ENCODE peak calls at places on chromosomes 6 and 20, in eight cellular contexts. O is uterus; T is CD8-positive, alpha-beta T cell; G is stomach; D is ascending aorta; B is Peyer's patch; F is heart left ventricle; M is esophagus squamous epithelium. J is an unnamed sample.

GRCh38 chr6:93679836-93680235 is 260.5 kb upstream of the EPHA7 start:
- DNase-seq in O (no peak), T (no peak), G (no peak), D (no peak), B (no peak), F (no peak), M (no peak), J (no peak)

GRCh38 chr6:83518946-83519489 is 6.7 kb downstream of the PRSS35 start:
- DNase-seq in O (no peak), T (no peak), G (no peak), D (no peak), B (no peak), F (no peak), M (no peak), J (no peak)

GRCh38 chr20:25084616-25085187 is 2.8 kb upstream of the VSX1 start:
- DNase-seq in O (no peak), T (no peak), G (no peak), D (no peak), B (peak; percentile 6), F (no peak), M (no peak), J (peak; percentile 70)

GRCh38 chr6:155354167-155354566 is 39.9 kb upstream of the TFB1M start:
- DNase-seq in O (no peak), T (no peak), G (no peak), D (no peak), B (no peak), F (no peak), M (no peak), J (no peak)

GRCh38 chr6:29490552-29490951 is 2.8 kb upstream of the MAS1L start:
- DNase-seq in O (no peak), T (no peak), G (no peak), D (no peak), B (no peak), F (no peak), M (no peak), J (no peak)

GRCh38 chr6:44606506-44606905 is 219.0 kb downstream of the CDC5L start:
- DNase-seq in O (no peak), T (no peak), G (no peak), D (no peak), B (no peak), F (peak; percentile 54), M (no peak), J (no peak)

GRCh38 chr6:5125152-5126006 is 40.2 kb downstream of the PPP1R3G start:
- DNase-seq in O (no peak), T (no peak), G (no peak), D (no peak), B (no peak), F (no peak), M (no peak), J (no peak)

GRCh38 chr6:45388328-45388727 is 10.6 kb upstream of the SUPT3H start:
- DNase-seq in O (no peak), T (no peak), G (no peak), D (no peak), B (no peak), F (no peak), M (no peak), J (no peak)

GRCh38 chr6:106256201-106256968 is 69.2 kb downstream of the ATG5 start:
- DNase-seq in O (no peak), T (no peak), G (no peak), D (no peak), B (no peak), F (no peak), M (no peak), J (no peak)

GRCh38 chr6:142384455-142385332 is 82.9 kb downstream of the ADGRG6 start:
- DNase-seq in O (no peak), T (no peak), G (no peak), D (no peak), B (no peak), F (no peak), M (no peak), J (no peak)

GRCh38 chr6:12012231-12012565 is at the start of gene HIVEP1:
- DNase-seq in O (peak; percentile 40), T (no peak), G (peak; percentile 31), D (no peak), B (no peak), F (no peak), M (no peak), J (no peak)

GRCh38 chr6:133991096-133991593 is 38.1 kb downstream of the TBPL1 start:
- DNase-seq in O (no peak), T (no peak), G (no peak), D (no peak), B (no peak), F (no peak), M (no peak), J (no peak)

GRCh38 chr6:43877463-43878126 is 107.6 kb downstream of the VEGFA start:
- DNase-seq in O (no peak), T (no peak), G (no peak), D (no peak), B (no peak), F (no peak), M (no peak), J (no peak)

GRCh38 chr6:131413831-131414191 is 159.2 kb upstream of the ARG1 start:
- DNase-seq in O (no peak), T (no peak), G (no peak), D (no peak), B (no peak), F (no peak), M (no peak), J (no peak)

GRCh38 chr6:145214570-145214969 is 520.8 kb downstream of the EPM2A start:
- DNase-seq in O (no peak), T (no peak), G (no peak), D (no peak), B (no peak), F (no peak), M (no peak), J (no peak)

GRCh38 chr6:157017861-157018260 is 240.7 kb downstream of the ARID1B start:
- DNase-seq in O (no peak), T (no peak), G (no peak), D (no peak), B (no peak), F (no peak), M (no peak), J (no peak)

GRCh38 chr6:133300896-133301295 is 59.7 kb downstream of the EYA4 start:
- DNase-seq in O (no peak), T (no peak), G (no peak), D (no peak), B (no peak), F (no peak), M (no peak), J (no peak)

GRCh38 chr20:38060536-38060935 is 27.0 kb downstream of the RPRD1B start:
- DNase-seq in O (no peak), T (no peak), G (no peak), D (no peak), B (no peak), F (no peak), M (no peak), J (no peak)

GRCh38 chr20:22801528-22801927 is 217.2 kb upstream of the FOXA2 start:
- DNase-seq in O (no peak), T (no peak), G (no peak), D (no peak), B (no peak), F (no peak), M (no peak), J (no peak)

GRCh38 chr6:66825539-66825938 is 1118.5 kb upstream of the EYS start:
- DNase-seq in O (no peak), T (no peak), G (no peak), D (no peak), B (no peak), F (peak; percentile 4), M (no peak), J (no peak)

GRCh38 chr6:55512904-55513303 is 66.1 kb downstream of the HMGCLL1 start:
- DNase-seq in O (no peak), T (no peak), G (no peak), D (no peak), B (no peak), F (no peak), M (no peak), J (no peak)

DNA sequence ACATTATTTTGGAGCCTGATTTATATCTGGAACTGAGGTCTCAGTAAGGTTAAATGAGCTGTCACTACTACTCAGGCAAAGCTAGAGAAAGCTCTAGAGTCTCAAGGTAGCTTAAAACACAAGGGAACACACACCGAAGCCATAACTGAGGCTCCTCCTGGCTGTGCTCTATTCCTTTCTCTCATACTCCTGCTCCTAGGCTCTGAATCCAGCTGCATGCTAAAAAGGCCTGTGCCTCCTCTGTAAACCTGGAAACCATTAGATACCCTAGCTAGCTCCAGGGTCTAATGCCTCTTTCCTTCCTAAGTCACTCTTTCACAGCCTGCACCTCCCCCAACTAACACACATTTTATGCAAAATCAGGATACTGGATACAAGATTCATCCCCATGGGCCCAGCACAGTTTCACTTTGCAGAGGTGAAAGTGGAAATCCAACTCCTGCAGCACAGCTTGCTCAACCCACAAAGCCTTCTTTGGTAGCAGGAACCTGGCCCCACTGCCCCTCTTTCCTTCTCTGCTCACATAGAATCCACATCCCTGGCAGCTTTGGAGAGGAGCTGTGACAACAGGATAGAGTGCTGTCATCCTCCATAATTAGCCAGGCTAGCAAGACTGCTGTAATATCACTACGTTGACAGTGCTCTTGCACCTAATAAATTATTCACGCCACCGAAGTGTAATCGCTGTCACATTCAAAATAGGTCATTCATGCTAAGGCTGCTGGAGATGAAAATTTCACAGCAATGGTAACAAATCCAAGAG is 16.9 kb downstream of the RIPOR2 start:
- DNase-seq in O (no peak), T (no peak), G (no peak), D (no peak), B (peak; percentile 44), F (peak; percentile 27), M (no peak), J (no peak)
- H3K4me3 ChIP-seq in O (no peak overlapping the region), T (peak overlapping the region; percentile 29), G (no peak overlapping the region), D (no peak overlapping the region), B (no peak overlapping the region), F (no peak overlapping the region), M (no peak overlapping the region), J (peak overlapping the region; percentile 12)

GRCh38 chr20:5781798-5782750 is 31.9 kb downstream of the SHLD1 start:
- DNase-seq in O (no peak), T (no peak), G (peak; percentile 73), D (no peak), B (no peak), F (no peak), M (no peak), J (no peak)
- TF ChIP-seq CTCF in O (no peak), T (no peak), G (no peak), D (no peak), B (no peak), F (no peak), M (no peak), J (no peak)

DNA sequence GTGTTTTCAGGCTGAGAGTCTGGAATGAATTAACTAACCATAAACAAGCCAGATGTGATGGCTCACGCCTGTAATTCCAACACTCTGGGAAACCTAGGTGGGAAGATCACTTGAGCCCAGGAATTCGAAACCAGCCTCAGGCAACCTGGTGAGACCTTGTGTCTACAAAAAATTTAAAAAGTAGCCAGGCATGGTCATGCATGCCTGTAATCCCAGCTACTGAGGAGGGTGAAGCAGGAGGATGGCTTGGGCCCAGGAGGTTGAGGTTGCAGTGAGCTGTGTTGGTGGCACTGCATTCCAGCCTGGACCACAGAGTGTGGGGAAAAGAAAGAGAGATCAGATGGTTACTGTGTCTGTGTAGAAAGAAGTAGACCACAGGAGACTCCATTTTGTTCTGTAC is 37.9 kb downstream of the DEK start:
- DNase-seq in O (no peak), T (no peak), G (no peak), D (no peak), B (no peak), F (no peak), M (no peak), J (no peak)
- H3K27ac ChIP-seq in O (no peak overlapping the region), T (no peak overlapping the region), G (no peak overlapping the region), D (no peak overlapping the region), B (no peak overlapping the region), F (no peak overlapping the region), M (no peak overlapping the region), J (no peak overlapping the region)

GRCh38 chr6:63634630-63635029 is 972 bp upstream of the PHF3 start:
- DNase-seq in O (no peak), T (no peak), G (no peak), D (no peak), B (no peak), F (no peak), M (no peak), J (no peak)
- H3K4me3 ChIP-seq in O (no peak overlapping the region), T (no peak overlapping the region), G (no peak overlapping the region), D (no peak overlapping the region), B (no peak overlapping the region), F (no peak overlapping the region), M (no peak overlapping the region), J (no peak overlapping the region)